ENCODE peak calls at places on chromosomes 13 and 19, in seven cellular contexts. J, L, S, O, Y, K and I are unnamed samples.

GRCh38 chr19:35755550-35756371 is 1.1 kb downstream of the HSPB6 start:
- DNase-seq in J (no peak), L (no peak), S (peak; percentile 91), O (peak; percentile 70), Y (peak; percentile 77), K (no peak), I (no peak)

GRCh38 chr13:33721719-33722118 is 96.2 kb upstream of the RFC3 start:
- DNase-seq in J (no peak), L (peak; percentile 34), S (peak; percentile 49), O (no peak), Y (peak; percentile 15), K (no peak), I (peak; percentile 4)

GRCh38 chr13:111899714-111900389 is 167.1 kb upstream of the SOX1 start:
- DNase-seq in J (no peak), L (no peak), S (no peak), O (no peak), Y (no peak), K (no peak), I (no peak)

GRCh38 chr13:28606466-28606865 is 52.5 kb upstream of the POMP start:
- DNase-seq in J (no peak), L (no peak), S (no peak), O (no peak), Y (no peak), K (no peak), I (no peak)

GRCh38 chr13:37995052-37995451 is 125.5 kb upstream of the TRPC4 start:
- DNase-seq in J (no peak), L (peak; percentile 4), S (peak; percentile 36), O (no peak), Y (no peak), K (no peak), I (peak; percentile 3)

GRCh38 chr13:40352385-40352778 is 314.1 kb downstream of the FOXO1 start:
- DNase-seq in J (no peak), L (no peak), S (peak; percentile 50), O (no peak), Y (no peak), K (no peak), I (no peak)

GRCh38 chr19:17098326-17098725 is 22.7 kb downstream of the MYO9B start:
- DNase-seq in J (no peak), L (no peak), S (no peak), O (no peak), Y (no peak), K (no peak), I (no peak)

GRCh38 chr13:30718661-30719520 is 16.5 kb upstream of the ALOX5AP start:
- DNase-seq in J (no peak), L (peak; percentile 83), S (peak; percentile 54), O (no peak), Y (peak; percentile 81), K (peak; percentile 52), I (peak; percentile 66)

GRCh38 chr19:49200238-49200862 is 42.8 kb downstream of the TRPM4 start:
- DNase-seq in J (no peak), L (no peak), S (peak; percentile 15), O (no peak), Y (peak; percentile 60), K (peak; percentile 17), I (no peak)

GRCh38 chr13:36518707-36519106 is 86.4 kb downstream of the CCNA1 start:
- DNase-seq in J (no peak), L (no peak), S (no peak), O (no peak), Y (no peak), K (no peak), I (no peak)

GRCh38 chr19:51729781-51730180 is 6.0 kb upstream of the HAS1 start:
- DNase-seq in J (no peak), L (no peak), S (peak; percentile 76), O (no peak), Y (no peak), K (no peak), I (no peak)

GRCh38 chr13:40315416-40316064 is 350.9 kb downstream of the FOXO1 start:
- DNase-seq in J (no peak), L (peak; percentile 40), S (peak; percentile 49), O (peak; percentile 63), Y (no peak), K (peak; percentile 6), I (peak; percentile 32)

GRCh38 chr13:31094331-31095015 is 67.2 kb downstream of the HSPH1 start:
- DNase-seq in J (no peak), L (no peak), S (no peak), O (no peak), Y (no peak), K (no peak), I (no peak)

GRCh38 chr13:108155185-108156106 is 59.9 kb downstream of the LIG4 start:
- DNase-seq in J (peak; percentile 40), L (peak; percentile 40), S (peak; percentile 63), O (peak; percentile 54), Y (peak; percentile 50), K (peak; percentile 25), I (peak; percentile 32)

GRCh38 chr13:37442996-37443395 is 155.6 kb downstream of the POSTN start:
- DNase-seq in J (no peak), L (no peak), S (peak; percentile 43), O (no peak), Y (no peak), K (no peak), I (no peak)

GRCh38 chr13:26719356-26719945 is 41.1 kb downstream of the GPR12 start:
- DNase-seq in J (no peak), L (peak; percentile 2), S (no peak), O (no peak), Y (no peak), K (no peak), I (peak; percentile 39)

GRCh38 chr13:106513025-106513424 is 22.4 kb downstream of the EFNB2 start:
- DNase-seq in J (no peak), L (peak; percentile 70), S (no peak), O (no peak), Y (no peak), K (no peak), I (peak; percentile 77)

GRCh38 chr13:73074101-73074500 is 15.3 kb downstream of the KLF5 start:
- DNase-seq in J (no peak), L (no peak), S (peak; percentile 30), O (no peak), Y (no peak), K (no peak), I (no peak)

GRCh38 chr19:44142014-44142523 is 715 bp downstream of the ZNF234 start:
- DNase-seq in J (no peak), L (no peak), S (peak; percentile 47), O (no peak), Y (peak; percentile 14), K (no peak), I (peak; percentile 24)

GRCh38 chr19:45356760-45357444 is 13.5 kb downstream of the ERCC2 start:
- DNase-seq in J (no peak), L (no peak), S (no peak), O (no peak), Y (no peak), K (no peak), I (no peak)

GRCh38 chr19:7293795-7294570 is at the start of gene INSR:
- DNase-seq in J (peak; percentile 81), L (peak; percentile 61), S (peak; percentile 94), O (peak; percentile 80), Y (peak; percentile 99), K (peak; percentile 98), I (peak; percentile 17)

GRCh38 chr19:48737360-48737998 is 2.9 kb downstream of the RASIP1 start:
- DNase-seq in J (no peak), L (no peak), S (no peak), O (no peak), Y (no peak), K (no peak), I (no peak)

GRCh38 chr13:102903659-102904407 is 58.0 kb downstream of the ERCC5 start:
- DNase-seq in J (no peak), L (peak; percentile 10), S (peak; percentile 28), O (no peak), Y (peak; percentile 15), K (no peak), I (peak; percentile 10)

GRCh38 chr19:52566588-52566987 is 3.5 kb upstream of the ZNF701 start:
- DNase-seq in J (no peak), L (peak; percentile 62), S (no peak), O (no peak), Y (no peak), K (peak; percentile 39), I (peak; percentile 43)

GRCh38 chr13:29713841-29714240 is 118.4 kb upstream of the SLC7A1 start:
- DNase-seq in J (no peak), L (no peak), S (peak; percentile 12), O (no peak), Y (peak; percentile 30), K (no peak), I (peak; percentile 26)

GRCh38 chr13:98496239-98496668 is 80.7 kb downstream of the STK24 start:
- DNase-seq in J (no peak), L (no peak), S (no peak), O (no peak), Y (no peak), K (no peak), I (no peak)

GRCh38 chr19:3510727-3511126 is 4.6 kb downstream of the FZR1 start:
- DNase-seq in J (no peak), L (no peak), S (no peak), O (no peak), Y (no peak), K (no peak), I (no peak)

GRCh38 chr13:42355118-42355840 is 83.3 kb downstream of the AKAP11 start:
- DNase-seq in J (no peak), L (no peak), S (no peak), O (peak; percentile 63), Y (no peak), K (no peak), I (no peak)

GRCh38 chr19:38070573-38070972 is 153.4 kb downstream of the DPF1 start:
- DNase-seq in J (no peak), L (peak; percentile 70), S (peak; percentile 43), O (no peak), Y (peak; percentile 55), K (no peak), I (peak; percentile 26)

GRCh38 chr19:40342644-40343311 is 5.4 kb downstream of the C19orf47 start:
- DNase-seq in J (no peak), L (no peak), S (no peak), O (no peak), Y (no peak), K (no peak), I (no peak)

GRCh38 chr19:17575871-17576757 is 20.7 kb downstream of the COLGALT1 start:
- DNase-seq in J (no peak), L (peak; percentile 27), S (no peak), O (no peak), Y (no peak), K (no peak), I (no peak)

GRCh38 chr13:34748078-34748477 is 194.0 kb upstream of the NBEA start:
- DNase-seq in J (no peak), L (peak; percentile 32), S (peak; percentile 99), O (no peak), Y (no peak), K (no peak), I (peak; percentile 14)

GRCh38 chr19:50314724-50315700 is 14.2 kb downstream of the KCNC3 start:
- DNase-seq in J (no peak), L (no peak), S (no peak), O (no peak), Y (no peak), K (no peak), I (no peak)

GRCh38 chr13:100658363-100658762 is 16.2 kb downstream of the TMTC4 start:
- DNase-seq in J (no peak), L (no peak), S (no peak), O (no peak), Y (no peak), K (no peak), I (no peak)

GRCh38 chr19:56699552-56699951 is 28.0 kb upstream of the ZNF835 start:
- DNase-seq in J (no peak), L (no peak), S (no peak), O (no peak), Y (no peak), K (no peak), I (no peak)

GRCh38 chr19:8367327-8368001 is 3.5 kb downstream of the ANGPTL4 start:
- DNase-seq in J (no peak), L (peak; percentile 98), S (peak; percentile 99), O (no peak), Y (peak; percentile 92), K (peak; percentile 93), I (peak; percentile 94)

GRCh38 chr13:105915451-105915850 is 620.0 kb downstream of the EFNB2 start:
- DNase-seq in J (no peak), L (no peak), S (no peak), O (no peak), Y (no peak), K (no peak), I (no peak)

GRCh38 chr19:11269408-11269807 is 7.1 kb upstream of the DOCK6 start:
- DNase-seq in J (no peak), L (no peak), S (no peak), O (no peak), Y (no peak), K (no peak), I (no peak)